ENCODE peak calls at places on chromosomes 5 and 9, in six cellular contexts. One of them, this sample, is unnamed.

GRCh38 chr5:119324842-119325241 is 31.0 kb upstream of the TNFAIP8 start:
- DNase-seq in K562: no peak
- DNase-seq in HCT116: no peak
- DNase-seq in NT2/D1: no peak
- DNase-seq in GM12878: no peak
- DNase-seq in HepG2: no peak
- DNase-seq in this sample: no peak

GRCh38 chr9:89878003-89878411 is 273.2 kb downstream of the GADD45G start:
- DNase-seq in GM12878: no peak
- DNase-seq in HepG2: no peak
- DNase-seq in NT2/D1: no peak
- DNase-seq in K562: no peak
- DNase-seq in HCT116: no peak
- DNase-seq in this sample: no peak

GRCh38 chr5:164500856-164501255 is 995.4 kb downstream of the MAT2B start:
- DNase-seq in HCT116: no peak
- DNase-seq in HepG2: no peak
- DNase-seq in GM12878: no peak
- DNase-seq in NT2/D1: no peak
- DNase-seq in K562: no peak
- DNase-seq in this sample: no peak

GRCh38 chr5:3590967-3591900 is 4.4 kb upstream of the IRX1 start:
- DNase-seq in K562: no peak
- DNase-seq in NT2/D1: no peak
- DNase-seq in HCT116: no peak
- DNase-seq in HepG2: no peak
- DNase-seq in GM12878: no peak
- DNase-seq in this sample: no peak

GRCh38 chr9:133351908-133352634 is 4.1 kb downstream of the RPL7A start:
- DNase-seq in HCT116: no peak
- DNase-seq in GM12878: no peak
- DNase-seq in K562: no peak
- DNase-seq in NT2/D1: peak; percentile 82
- DNase-seq in HepG2: peak; percentile 74
- DNase-seq in this sample: peak; percentile 83

GRCh38 chr9:128091144-128091543 is 23.1 kb downstream of the SLC25A25 start:
- DNase-seq in HepG2: no peak
- DNase-seq in GM12878: no peak
- DNase-seq in HCT116: no peak
- DNase-seq in NT2/D1: peak; percentile 40
- DNase-seq in K562: peak; percentile 66
- DNase-seq in this sample: peak; percentile 82

GRCh38 chr9:134486127-134486995 is 155.2 kb upstream of the COL5A1 start:
- DNase-seq in K562: no peak
- DNase-seq in NT2/D1: no peak
- DNase-seq in HepG2: no peak
- DNase-seq in GM12878: no peak
- DNase-seq in HCT116: no peak
- DNase-seq in this sample: no peak

GRCh38 chr9:101716629-101717028 is 21.8 kb downstream of the GRIN3A start:
- DNase-seq in HCT116: no peak
- DNase-seq in NT2/D1: no peak
- DNase-seq in HepG2: no peak
- DNase-seq in GM12878: no peak
- DNase-seq in K562: no peak
- DNase-seq in this sample: no peak

GRCh38 chr9:106930477-106930876 is 67.5 kb downstream of the ZNF462 start:
- DNase-seq in GM12878: no peak
- DNase-seq in K562: no peak
- DNase-seq in HepG2: no peak
- DNase-seq in HCT116: no peak
- DNase-seq in NT2/D1: no peak
- DNase-seq in this sample: no peak

GRCh38 chr5:77644443-77645157 is 6.1 kb upstream of the OTP start:
- DNase-seq in HCT116: no peak
- DNase-seq in HepG2: no peak
- DNase-seq in K562: no peak
- DNase-seq in NT2/D1: no peak
- DNase-seq in GM12878: no peak
- DNase-seq in this sample: no peak

GRCh38 chr5:44388504-44389409 is 463 bp downstream of the FGF10 start:
- DNase-seq in K562: no peak
- DNase-seq in HCT116: no peak
- DNase-seq in HepG2: no peak
- DNase-seq in GM12878: no peak
- DNase-seq in NT2/D1: no peak
- DNase-seq in this sample: no peak

DNA sequence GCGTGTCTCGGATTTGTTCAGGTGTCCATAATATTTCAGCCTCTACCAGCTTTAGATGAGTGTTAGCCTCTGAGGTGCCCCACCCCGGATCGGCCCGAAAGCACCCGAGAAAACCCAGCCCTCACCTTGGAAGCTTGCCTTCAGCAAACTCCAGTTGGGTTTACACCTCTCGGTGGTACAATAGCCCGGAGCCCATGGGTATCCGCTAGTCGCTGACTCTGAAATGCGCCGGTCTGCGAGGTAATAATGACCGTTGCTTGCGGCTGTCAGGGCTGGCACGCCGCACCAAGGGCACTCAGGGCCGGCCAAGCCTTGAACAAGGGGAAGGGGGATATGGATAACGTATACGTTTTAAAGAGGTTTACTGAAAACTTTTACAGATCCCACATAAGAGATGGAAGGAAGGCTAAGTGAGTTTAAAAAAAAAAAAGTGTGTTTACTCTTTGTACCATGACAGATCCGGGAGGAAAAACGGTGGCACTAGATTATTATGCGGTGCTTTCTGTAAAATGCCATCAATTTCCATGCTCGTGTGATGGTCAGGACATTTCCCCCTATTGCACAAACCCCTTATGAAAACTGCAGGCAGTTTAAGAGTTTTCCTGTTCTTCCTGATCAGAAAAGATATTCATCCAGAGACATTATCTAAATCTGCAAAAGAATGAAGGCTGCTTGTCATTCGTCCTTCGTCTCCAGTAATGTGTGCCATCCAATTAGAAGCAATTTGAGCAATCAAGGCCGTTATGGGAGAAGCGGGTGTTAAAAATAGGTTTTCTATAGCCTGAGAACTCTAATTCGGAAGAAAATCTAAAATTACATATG is 124.2 kb downstream of the TMEM161B start:
- DNase-seq in K562: no peak
- DNase-seq in HepG2: no peak
- DNase-seq in NT2/D1: no peak
- DNase-seq in HCT116: no peak
- DNase-seq in GM12878: no peak
- DNase-seq in this sample: peak; percentile 51
- TF ChIP-seq ZNF274 in K562: no peak
- TF ChIP-seq ZNF274 in HepG2: no peak
- TF ChIP-seq ZNF274 in NT2/D1: no peak
- TF ChIP-seq ZNF274 in HCT116: no peak
- TF ChIP-seq ZNF274 in GM12878: no peak
- TF ChIP-seq ZNF274 in this sample: no peak

GRCh38 chr9:116497081-116497480 is 190.0 kb upstream of the TRIM32 start:
- DNase-seq in GM12878: no peak
- DNase-seq in NT2/D1: no peak
- DNase-seq in HCT116: no peak
- DNase-seq in HepG2: no peak
- DNase-seq in K562: no peak
- DNase-seq in this sample: no peak

GRCh38 chr9:116495725-116496124 is 191.4 kb upstream of the TRIM32 start:
- DNase-seq in K562: no peak
- DNase-seq in HepG2: no peak
- DNase-seq in HCT116: no peak
- DNase-seq in NT2/D1: no peak
- DNase-seq in GM12878: no peak
- DNase-seq in this sample: no peak

GRCh38 chr9:116496167-116496566 is 190.9 kb upstream of the TRIM32 start:
- DNase-seq in NT2/D1: no peak
- DNase-seq in HCT116: no peak
- DNase-seq in HepG2: no peak
- DNase-seq in GM12878: no peak
- DNase-seq in K562: no peak
- DNase-seq in this sample: no peak

GRCh38 chr9:116493183-116493582 is 193.9 kb upstream of the TRIM32 start:
- DNase-seq in HCT116: no peak
- DNase-seq in HepG2: no peak
- DNase-seq in NT2/D1: no peak
- DNase-seq in K562: no peak
- DNase-seq in GM12878: no peak
- DNase-seq in this sample: no peak

DNA sequence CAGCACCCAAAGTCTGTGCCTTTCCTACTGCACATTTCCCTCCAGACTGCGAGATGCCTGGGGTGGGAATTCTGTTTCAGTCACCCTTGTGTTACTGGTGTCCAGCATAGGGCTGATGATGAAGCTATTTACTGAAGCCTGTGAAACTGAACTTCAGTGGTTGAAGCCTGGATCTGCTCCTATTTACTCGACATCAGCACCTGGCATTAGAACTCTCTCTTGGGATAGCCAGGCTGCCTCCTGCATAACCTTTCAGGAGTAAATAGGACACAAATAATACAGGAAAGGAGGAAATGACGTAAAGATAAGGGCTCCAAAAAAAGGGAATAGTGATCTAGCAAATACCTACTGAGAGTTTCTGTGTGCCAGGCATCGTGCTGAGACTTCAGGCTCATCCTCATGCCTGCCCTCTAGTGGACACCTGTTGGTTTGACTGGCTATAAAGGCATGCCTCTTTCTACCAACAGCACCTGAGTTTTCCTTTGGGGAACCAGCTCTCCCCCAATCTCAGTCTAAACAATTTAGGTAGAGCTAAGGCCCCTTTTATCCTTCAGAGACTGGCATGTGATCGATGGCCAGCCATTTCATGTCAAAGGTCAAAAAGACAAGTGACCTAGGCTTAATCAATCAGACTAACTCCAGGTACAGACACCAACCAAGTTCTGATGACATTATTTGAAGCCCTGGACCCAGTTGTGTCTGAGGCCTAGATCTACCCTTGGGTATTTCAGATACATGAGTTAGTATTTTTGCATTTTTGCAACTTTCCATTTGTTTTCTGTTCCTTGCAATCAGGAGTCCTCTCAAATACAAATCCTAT is 192.1 kb upstream of the TRIM32 start:
- DNase-seq in NT2/D1: peak; percentile 61
- DNase-seq in K562: peak; percentile 60
- DNase-seq in HepG2: peak; percentile 26
- DNase-seq in GM12878: no peak
- DNase-seq in HCT116: peak; percentile 35
- DNase-seq in this sample: peak; percentile 74
- TF ChIP-seq ZNF274 in NT2/D1: no peak
- TF ChIP-seq ZNF274 in K562: no peak
- TF ChIP-seq ZNF274 in HepG2: no peak
- TF ChIP-seq ZNF274 in GM12878: no peak
- TF ChIP-seq ZNF274 in HCT116: no peak
- TF ChIP-seq ZNF274 in this sample: no peak

GRCh38 chr9:135905380-135906282 is 1.7 kb downstream of the CAMSAP1 start:
- DNase-seq in HCT116: peak; percentile 53
- DNase-seq in HepG2: no peak
- DNase-seq in GM12878: no peak
- DNase-seq in NT2/D1: no peak
- DNase-seq in K562: no peak
- DNase-seq in this sample: no peak
- TF ChIP-seq ZNF274 in HCT116: no peak
- TF ChIP-seq ZNF274 in HepG2: no peak
- TF ChIP-seq ZNF274 in GM12878: no peak
- TF ChIP-seq ZNF274 in NT2/D1: no peak
- TF ChIP-seq ZNF274 in K562: no peak
- TF ChIP-seq ZNF274 in this sample: no peak

GRCh38 chr9:91813261-91813795 is 136.7 kb downstream of the ROR2 start:
- DNase-seq in K562: no peak
- DNase-seq in GM12878: no peak
- DNase-seq in HepG2: no peak
- DNase-seq in HCT116: no peak
- DNase-seq in NT2/D1: no peak
- DNase-seq in this sample: no peak

GRCh38 chr9:91810286-91810905 is 139.6 kb downstream of the ROR2 start:
- DNase-seq in NT2/D1: no peak
- DNase-seq in GM12878: no peak
- DNase-seq in HCT116: no peak
- DNase-seq in K562: no peak
- DNase-seq in HepG2: no peak
- DNase-seq in this sample: no peak

GRCh38 chr9:91814214-91814613 is 135.8 kb downstream of the ROR2 start:
- DNase-seq in K562: no peak
- DNase-seq in HepG2: no peak
- DNase-seq in NT2/D1: no peak
- DNase-seq in GM12878: no peak
- DNase-seq in HCT116: no peak
- DNase-seq in this sample: no peak

GRCh38 chr9:91811024-91811909 is 138.8 kb downstream of the ROR2 start:
- DNase-seq in K562: no peak
- DNase-seq in HepG2: no peak
- DNase-seq in HCT116: no peak
- DNase-seq in NT2/D1: no peak
- DNase-seq in GM12878: no peak
- DNase-seq in this sample: peak; percentile 44

GRCh38 chr9:91812191-91812590 is 137.8 kb downstream of the ROR2 start:
- DNase-seq in NT2/D1: no peak
- DNase-seq in HCT116: no peak
- DNase-seq in K562: no peak
- DNase-seq in HepG2: no peak
- DNase-seq in GM12878: no peak
- DNase-seq in this sample: peak; percentile 19
- TF ChIP-seq ZNF274 in NT2/D1: no peak
- TF ChIP-seq ZNF274 in HCT116: no peak
- TF ChIP-seq ZNF274 in K562: no peak
- TF ChIP-seq ZNF274 in HepG2: no peak
- TF ChIP-seq ZNF274 in GM12878: no peak
- TF ChIP-seq ZNF274 in this sample: no peak

DNA sequence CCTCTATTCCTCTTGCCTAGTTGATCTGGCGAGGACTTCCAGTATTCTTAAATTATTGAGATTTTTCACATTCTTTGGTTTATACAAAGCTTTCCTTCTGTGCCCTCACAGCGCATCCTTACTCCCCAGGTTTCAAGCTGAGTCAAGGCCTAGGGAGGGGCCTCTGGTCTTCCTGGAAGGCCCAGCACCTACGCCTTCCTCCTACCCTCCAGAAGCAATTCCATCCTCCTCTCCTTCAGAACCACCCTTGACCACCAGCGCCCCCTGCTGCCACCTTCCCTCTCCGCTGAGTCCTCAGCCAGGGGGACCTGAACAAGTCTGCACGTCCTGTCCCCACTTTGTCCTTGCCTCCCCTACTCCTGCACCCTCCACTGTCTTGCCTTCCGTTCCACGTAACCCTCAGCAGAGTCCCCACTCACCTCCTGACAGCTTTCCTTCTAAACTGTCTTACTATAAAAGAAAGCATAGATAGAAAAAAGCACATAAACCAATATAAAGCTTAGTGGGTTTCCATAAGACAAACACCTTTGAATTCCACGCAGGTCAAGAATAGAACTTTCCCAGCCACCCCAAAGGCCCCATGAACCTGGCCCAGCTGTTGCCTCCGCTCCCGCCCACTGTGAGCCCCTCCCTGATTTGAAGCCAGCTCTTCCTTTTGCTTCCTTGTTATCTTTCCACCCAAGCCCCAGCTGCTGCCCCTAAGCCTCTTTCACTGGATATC is 63.0 kb upstream of the CTSL start:
- DNase-seq in NT2/D1: peak; percentile 76
- DNase-seq in K562: peak; percentile 76
- DNase-seq in HCT116: peak; percentile 51
- DNase-seq in HepG2: peak; percentile 41
- DNase-seq in GM12878: no peak
- DNase-seq in this sample: peak; percentile 81
- TF ChIP-seq ZNF274 in NT2/D1: no peak
- TF ChIP-seq ZNF274 in K562: no peak
- TF ChIP-seq ZNF274 in HCT116: no peak
- TF ChIP-seq ZNF274 in HepG2: no peak
- TF ChIP-seq ZNF274 in GM12878: no peak
- TF ChIP-seq ZNF274 in this sample: no peak

This sample was measured in H1.